ENCODE peak calls at places on chromosomes 5 and 9, in six cellular contexts. W is H1; F is CD8-positive, alpha-beta T cell; X is breast epithelium; I is HepG2; Q is PC-3. P is an unnamed sample. For H3K4me1, the result is how much of the 10 kb centered on the place peaks cover.

GRCh38 chr9:127360829-127361228 is 36.1 kb upstream of the SLC2A8 start:
- DNase-seq in F (no peak), W (no peak), Q (peak), I (peak), X (no peak), P (no peak)

GRCh38 chr5:111278824-111279504 is 54.8 kb downstream of the CAMK4 start:
- DNase-seq in W (peak), F (peak), I (peak), X (no peak), Q (peak), P (peak)

GRCh38 chr5:159933531-159934485 is 17.5 kb downstream of the ADRA1B start:
- DNase-seq in I (no peak), W (no peak), Q (no peak), X (no peak), F (no peak), P (peak)

GRCh38 chr5:37735649-37736347 is 104.0 kb downstream of the GDNF start:
- DNase-seq in W (no peak), F (no peak), X (no peak), I (no peak), Q (no peak), P (no peak)

GRCh38 chr9:137253717-137254623 is 1.2 kb upstream of the NELFB start:
- DNase-seq in W (no peak), X (no peak), I (no peak), Q (no peak), F (no peak), P (no peak)

GRCh38 chr9:137813167-137813566 is 64.4 kb upstream of the CACNA1B start:
- DNase-seq in F (no peak), X (no peak), I (no peak), W (no peak), Q (no peak), P (no peak)

GRCh38 chr5:174418809-174419522 is 305.4 kb upstream of the MSX2 start:
- DNase-seq in X (no peak), W (peak), Q (no peak), F (no peak), I (peak), P (no peak)

GRCh38 chr9:3954950-3955670 is 344.8 kb downstream of the GLIS3 start:
- DNase-seq in W (no peak), X (no peak), I (no peak), Q (no peak), F (no peak), P (no peak)

GRCh38 chr9:35729700-35730485 is 2.1 kb downstream of the TLN1 start:
- DNase-seq in Q (peak), I (peak), F (no peak), X (no peak), W (no peak), P (peak)

GRCh38 chr9:115691686-115692085 is 461.9 kb upstream of the PAPPA start:
- DNase-seq in W (no peak), I (no peak), F (no peak), X (no peak), Q (peak), P (peak)

GRCh38 chr9:34694811-34695210 is 3.7 kb upstream of the CCL19 start:
- DNase-seq in F (no peak), X (no peak), Q (no peak), I (no peak), W (no peak), P (no peak)

GRCh38 chr5:161544350-161544765 is 2.2 kb downstream of the GABRB2 start:
- DNase-seq in X (no peak), Q (peak), I (peak), F (no peak), W (peak), P (peak)

GRCh38 chr5:5340206-5340729 is 82.2 kb upstream of the ICE1 start:
- DNase-seq in W (no peak), Q (peak), X (no peak), F (no peak), I (peak), P (peak)

GRCh38 chr5:126896170-126896717 is 119.3 kb downstream of the LMNB1 start:
- DNase-seq in X (no peak), I (no peak), F (no peak), Q (no peak), W (no peak), P (no peak)

GRCh38 chr9:106921341-106921899 is 58.5 kb downstream of the ZNF462 start:
- DNase-seq in I (peak), X (no peak), W (no peak), Q (no peak), F (no peak), P (peak)

GRCh38 chr5:444226-444625 is 1.2 kb downstream of the EXOC3 start:
- DNase-seq in I (no peak), F (no peak), Q (no peak), W (no peak), X (no peak), P (no peak)

GRCh38 chr9:107648153-107648716 is 158.7 kb upstream of the KLF4 start:
- DNase-seq in I (no peak), W (no peak), F (no peak), Q (no peak), X (no peak), P (no peak)

GRCh38 chr9:116380496-116380995 is 227.0 kb downstream of the PAPPA start:
- DNase-seq in I (no peak), W (no peak), X (no peak), F (no peak), Q (no peak), P (no peak)

GRCh38 chr9:73441890-73442818 is 290.5 kb downstream of the ANXA1 start:
- DNase-seq in X (no peak), W (no peak), I (no peak), F (no peak), Q (no peak), P (no peak)

GRCh38 chr9:133614056-133614455 is 4.9 kb upstream of the FAM163B start:
- DNase-seq in I (no peak), F (no peak), W (no peak), X (no peak), Q (no peak), P (no peak)

GRCh38 chr9:91898451-91899433 is 51.3 kb downstream of the ROR2 start:
- DNase-seq in Q (no peak), X (no peak), F (no peak), W (no peak), I (peak), P (no peak)

GRCh38 chr9:129888085-129888808 is 53.0 kb downstream of the USP20 start:
- DNase-seq in F (peak), I (no peak), Q (no peak), W (no peak), X (no peak), P (no peak)

GRCh38 chr9:33843312-33843950 is 26.5 kb downstream of the UBE2R2 start:
- DNase-seq in I (no peak), Q (no peak), X (no peak), W (no peak), F (no peak), P (no peak)

GRCh38 chr9:96395964-96396363 is 12.5 kb upstream of the SLC35D2 start:
- DNase-seq in Q (no peak), X (no peak), F (no peak), I (no peak), W (no peak), P (no peak)

GRCh38 chr9:129570450-129571297 is 50.2 kb downstream of the C9orf50 start:
- DNase-seq in X (no peak), I (peak), Q (peak), W (peak), F (no peak), P (peak)

GRCh38 chr5:50300878-50301277 is 140.2 kb downstream of the EMB start:
- DNase-seq in I (no peak), X (no peak), W (no peak), Q (peak), F (no peak), P (no peak)

GRCh38 chr9:130311774-130312140 is 46.2 kb downstream of the HMCN2 start:
- DNase-seq in X (no peak), Q (no peak), I (no peak), W (no peak), F (no peak), P (no peak)

GRCh38 chr5:83368835-83369234 is 102.7 kb upstream of the VCAN start:
- DNase-seq in X (no peak), Q (peak), F (no peak), I (no peak), W (no peak), P (no peak)

GRCh38 chr9:78443946-78444345 is 147.0 kb downstream of the PSAT1 start:
- DNase-seq in F (no peak), W (no peak), Q (no peak), I (no peak), X (no peak), P (no peak)

GRCh38 chr5:122612901-122613300 is 162.0 kb upstream of the SNX2 start:
- DNase-seq in X (no peak), F (no peak), W (no peak), I (no peak), Q (no peak), P (no peak)

GRCh38 chr5:139391570-139392323 is 2.0 kb upstream of the MZB1 start:
- DNase-seq in W (peak), F (no peak), X (no peak), I (no peak), Q (peak), P (no peak)

GRCh38 chr9:98899399-98900056 is 44.2 kb upstream of the COL15A1 start:
- DNase-seq in X (no peak), W (no peak), F (no peak), I (no peak), Q (peak), P (peak)

GRCh38 chr5:159240301-159240870 is 22.7 kb upstream of the UBLCP1 start:
- DNase-seq in F (no peak), W (no peak), Q (peak), I (no peak), X (no peak), P (peak)

GRCh38 chr9:18861599-18862546 is 171.1 kb downstream of the SAXO1 start:
- DNase-seq in X (no peak), F (no peak), W (peak), Q (no peak), I (no peak), P (no peak)

GRCh38 chr9:137753192-137753765 is 124.3 kb upstream of the CACNA1B start:
- DNase-seq in W (no peak), X (no peak), I (no peak), F (no peak), Q (no peak), P (no peak)

GRCh38 chr5:86118542-86118941 is 499.2 kb upstream of the COX7C start:
- DNase-seq in F (no peak), X (no peak), Q (peak), W (no peak), I (peak), P (no peak)

GRCh38 chr5:164362021-164362420 is 856.6 kb downstream of the MAT2B start:
- DNase-seq in Q (no peak), W (no peak), I (no peak), X (no peak), F (no peak), P (no peak)

GRCh38 chr5:65334077-65334476 is 147.6 kb downstream of the ADAMTS6 start:
- DNase-seq in X (no peak), F (no peak), W (no peak), Q (no peak), I (no peak), P (no peak)

GRCh38 chr5:143126121-143127019 is 277.1 kb downstream of the NR3C1 start:
- DNase-seq in W (no peak), X (no peak), I (no peak), F (no peak), Q (no peak), P (no peak)
- H3K4me1 ChIP-seq in W (under half), X (under half), I (under half), F (under half), Q (under half), P (under half)

DNA sequence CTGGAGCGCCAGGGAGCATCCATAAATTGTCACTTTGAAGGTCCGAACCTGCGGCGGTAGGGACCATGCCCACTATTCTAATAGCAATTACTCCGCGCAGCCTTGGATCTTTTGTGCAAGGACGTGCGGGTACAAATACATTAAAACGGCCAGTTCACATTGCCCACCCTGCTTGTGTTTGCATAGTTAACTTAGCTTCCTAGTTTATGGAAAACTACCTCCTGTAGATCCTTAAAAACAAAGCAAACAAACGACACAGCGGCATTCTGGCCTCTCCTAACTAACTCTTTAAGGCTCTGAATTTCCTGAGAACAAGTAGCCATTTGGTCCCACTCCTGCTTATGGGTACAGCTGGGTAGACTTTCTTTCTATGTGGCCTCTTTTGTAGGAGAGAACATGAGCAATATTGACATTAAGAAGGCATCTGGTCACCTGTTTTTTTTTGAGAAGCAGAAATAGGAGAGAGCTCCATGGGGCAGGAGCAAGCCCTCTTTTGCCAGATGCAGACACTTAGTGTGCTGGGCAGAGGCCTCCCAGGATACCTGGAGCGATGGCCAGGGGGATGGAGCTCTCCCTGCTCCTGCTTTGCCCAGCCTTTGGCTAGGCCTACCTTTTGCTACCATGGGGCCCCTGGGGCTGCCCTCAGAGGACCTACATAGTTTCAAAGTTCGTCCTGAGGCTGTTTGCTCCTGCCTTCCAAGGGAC is 2.1 kb upstream of the STC2 start:
- DNase-seq in W (no peak), I (peak), Q (peak), X (no peak), F (no peak), P (no peak)
- H3K27ac ChIP-seq in W (peak), I (peak), Q (peak), X (peak), F (no peak), P (no peak)

GRCh38 chr5:80189701-80190100 is 66.1 kb downstream of the SERINC5 start:
- DNase-seq in W (no peak), Q (no peak), I (no peak), X (no peak), F (no peak), P (no peak)

GRCh38 chr5:80189201-80189600 is 66.6 kb downstream of the SERINC5 start:
- DNase-seq in W (no peak), X (no peak), F (no peak), I (no peak), Q (no peak), P (no peak)

GRCh38 chr5:80186634-80187033 is 69.2 kb downstream of the SERINC5 start:
- DNase-seq in Q (peak), X (no peak), F (no peak), I (no peak), W (no peak), P (no peak)

GRCh38 chr5:80187274-80187673 is 68.6 kb downstream of the SERINC5 start:
- DNase-seq in Q (peak), I (no peak), X (no peak), F (no peak), W (no peak), P (no peak)

DNA sequence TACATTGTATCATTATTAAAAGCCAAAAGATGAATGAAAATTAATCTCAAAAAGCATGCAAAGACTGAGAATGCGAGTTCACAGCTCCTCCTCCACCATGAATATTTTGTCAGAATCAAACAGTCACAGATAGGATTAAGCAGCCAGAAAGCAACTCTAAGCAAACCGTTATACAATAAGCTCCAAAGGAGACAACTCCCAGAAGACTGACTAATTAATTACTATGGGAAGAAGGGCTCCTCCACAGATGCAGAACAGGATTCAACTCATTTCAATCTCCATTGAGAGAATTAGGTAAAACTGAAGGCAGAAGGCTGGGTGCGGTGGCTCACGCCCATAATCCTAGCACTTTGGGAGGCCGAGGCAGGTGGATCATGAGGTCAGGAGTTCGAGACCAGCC is 68.2 kb downstream of the SERINC5 start:
- DNase-seq in W (no peak), I (no peak), F (no peak), X (no peak), Q (no peak), P (no peak)
- H3K4me1 ChIP-seq in W (under half), I (half or more), F (half or more), X (under half), Q (under half), P (under half)

GRCh38 chr9:111842313-111842712 is 47.6 kb upstream of the SHOC1 start:
- DNase-seq in W (no peak), Q (no peak), F (no peak), X (no peak), I (no peak), P (no peak)
- H3K27ac ChIP-seq in W (no peak), Q (no peak), F (no peak), X (no peak), I (no peak), P (no peak)

GRCh38 chr9:134765785-134766184 is 114.8 kb upstream of the FCN2 start:
- DNase-seq in F (no peak), X (no peak), Q (no peak), W (no peak), I (no peak), P (no peak)

GRCh38 chr9:134768332-134769083 is 112.1 kb upstream of the FCN2 start:
- DNase-seq in I (no peak), Q (no peak), X (no peak), W (no peak), F (no peak), P (no peak)

GRCh38 chr9:134764870-134765269 is 115.7 kb upstream of the FCN2 start:
- DNase-seq in W (no peak), Q (no peak), I (no peak), F (no peak), X (no peak), P (no peak)

GRCh38 chr9:134769084-134769455 is 111.5 kb upstream of the FCN2 start:
- DNase-seq in X (no peak), I (no peak), Q (no peak), F (no peak), W (no peak), P (no peak)

GRCh38 chr9:134766587-134766986 is 114.0 kb upstream of the FCN2 start:
- DNase-seq in I (no peak), W (no peak), Q (no peak), F (no peak), X (no peak), P (no peak)
- H3K4me1 ChIP-seq in I (under half), W (under half), Q (under half), F (under half), X (under half), P (under half)

DNA sequence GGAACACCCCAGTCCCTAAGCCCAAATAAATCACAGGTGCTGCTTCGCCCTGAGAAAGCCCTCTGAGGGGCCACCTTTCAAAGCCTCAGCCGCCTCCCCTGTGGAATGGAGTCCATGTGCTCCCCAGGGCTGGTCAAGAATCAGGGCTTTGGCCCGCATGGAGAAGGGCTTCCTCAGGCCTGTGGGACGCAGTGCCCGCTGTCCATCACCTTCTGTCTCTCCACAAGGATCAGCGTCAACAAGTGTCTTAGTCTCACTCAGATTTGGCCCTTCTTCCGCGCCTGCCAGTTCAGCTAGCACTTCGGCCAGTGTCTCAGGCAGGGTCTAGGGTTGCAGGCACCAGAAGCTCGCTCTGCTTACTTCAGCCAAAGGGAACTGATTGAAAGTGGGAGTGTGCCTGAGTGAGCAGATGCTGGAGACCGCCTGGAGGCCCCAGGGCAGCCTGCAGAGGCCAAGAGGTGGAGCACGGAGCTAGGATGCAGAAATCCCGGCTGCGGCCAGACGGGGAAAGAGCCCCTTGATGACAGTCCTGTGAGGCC is 16.5 kb downstream of the HNRNPH1 start:
- DNase-seq in X (no peak), I (no peak), W (no peak), F (no peak), Q (no peak), P (no peak)
- H3K27ac ChIP-seq in X (no peak), I (no peak), W (no peak), F (no peak), Q (no peak), P (no peak)

GRCh38 chr5:151153766-151154272 is 3.8 kb downstream of the ANXA6 start:
- DNase-seq in I (no peak), W (no peak), X (no peak), F (no peak), Q (no peak), P (no peak)

GRCh38 chr5:151153300-151153699 is 4.3 kb downstream of the ANXA6 start:
- DNase-seq in Q (no peak), F (no peak), I (no peak), X (no peak), W (no peak), P (no peak)

GRCh38 chr5:151151793-151152192 is 5.8 kb downstream of the ANXA6 start:
- DNase-seq in W (no peak), X (no peak), F (no peak), Q (no peak), I (no peak), P (no peak)

GRCh38 chr5:151150484-151151262 is 6.9 kb downstream of the ANXA6 start:
- DNase-seq in Q (no peak), F (peak), X (no peak), W (no peak), I (no peak), P (no peak)

GRCh38 chr5:151151263-151151660 is 6.3 kb downstream of the ANXA6 start:
- DNase-seq in Q (no peak), X (no peak), I (no peak), F (no peak), W (no peak), P (no peak)
- H3K4me1 ChIP-seq in Q (under half), X (under half), I (half or more), F (half or more), W (under half), P (under half)

GRCh38 chr5:140869555-140869886 is 764 bp downstream of the PCDHA11 start:
- DNase-seq in I (no peak), Q (no peak), F (no peak), W (no peak), X (no peak), P (no peak)
- H3K27ac ChIP-seq in I (no peak), Q (no peak), F (no peak), W (no peak), X (no peak), P (no peak)

GRCh38 chr9:7467186-7467585 is 332.4 kb downstream of the DMAC1 start:
- DNase-seq in F (no peak), Q (no peak), W (no peak), X (no peak), I (no peak), P (no peak)
- H3K4me1 ChIP-seq in F (under half), Q (under half), W (under half), X (under half), I (under half), P (under half)

DNA sequence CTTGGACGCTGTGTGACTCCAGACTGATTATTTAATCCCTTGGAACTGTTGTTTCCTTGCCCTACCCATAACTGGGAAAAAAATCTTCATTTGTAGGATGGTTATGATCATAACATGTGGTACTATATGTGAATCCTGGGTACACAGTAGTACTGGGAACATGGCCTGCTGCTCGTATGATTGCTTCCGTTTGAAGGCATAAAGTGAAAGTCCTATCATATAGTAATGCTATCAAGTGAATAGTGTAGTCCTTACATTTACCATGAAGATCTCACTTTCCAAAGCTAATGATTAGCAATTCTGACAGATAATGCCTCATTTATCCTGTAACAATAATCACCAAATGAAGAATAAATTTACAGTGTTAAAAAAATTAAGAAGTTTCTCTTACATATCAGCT is 53.2 kb downstream of the MEF2C start:
- DNase-seq in F (no peak), I (no peak), W (no peak), X (no peak), Q (no peak), P (no peak)
- H3K27ac ChIP-seq in F (no peak), I (no peak), W (no peak), X (peak), Q (no peak), P (no peak)

P was measured in SJSA1.